ENCODE peak calls at places on chromosome 15, in nine cellular contexts. One of them, this sample, is unnamed.

GRCh38 chr15:56805466-56806146 is 72.3 kb upstream of the ZNF280D start:
- DNase-seq in dorsolateral prefrontal cortex: no peak
- DNase-seq in AG04450: peak; percentile 43
- DNase-seq in lung: no peak
- DNase-seq in Calu3: peak; percentile 60
- DNase-seq in HFFc6: peak; percentile 70
- DNase-seq in neural crest cell: no peak
- DNase-seq in GM12865: peak; percentile 58
- DNase-seq in fibroblast of the aortic adventitia: peak; percentile 91
- DNase-seq in this sample: no peak

GRCh38 chr15:63044645-63045437 is 2.3 kb downstream of the TPM1 start:
- DNase-seq in dorsolateral prefrontal cortex: no peak
- DNase-seq in AG04450: no peak
- DNase-seq in lung: no peak
- DNase-seq in Calu3: peak; percentile 68
- DNase-seq in HFFc6: peak; percentile 56
- DNase-seq in neural crest cell: no peak
- DNase-seq in GM12865: no peak
- DNase-seq in fibroblast of the aortic adventitia: no peak
- DNase-seq in this sample: no peak

GRCh38 chr15:88382482-88382983 is 84.7 kb downstream of the MRPL46 start:
- DNase-seq in dorsolateral prefrontal cortex: no peak
- DNase-seq in AG04450: no peak
- DNase-seq in lung: no peak
- DNase-seq in Calu3: no peak
- DNase-seq in HFFc6: no peak
- DNase-seq in neural crest cell: no peak
- DNase-seq in GM12865: no peak
- DNase-seq in fibroblast of the aortic adventitia: peak; percentile 46
- DNase-seq in this sample: no peak

GRCh38 chr15:23497710-23498111 is 50.7 kb upstream of the GOLGA6L2 start:
- DNase-seq in dorsolateral prefrontal cortex: no peak
- DNase-seq in AG04450: no peak
- DNase-seq in lung: no peak
- DNase-seq in Calu3: no peak
- DNase-seq in HFFc6: peak; percentile 8
- DNase-seq in neural crest cell: peak; percentile 2
- DNase-seq in GM12865: peak; percentile 6
- DNase-seq in fibroblast of the aortic adventitia: no peak
- DNase-seq in this sample: peak; percentile 16

GRCh38 chr15:44101944-44102343 is 93.1 kb downstream of the FRMD5 start:
- DNase-seq in dorsolateral prefrontal cortex: no peak
- DNase-seq in AG04450: peak; percentile 36
- DNase-seq in lung: no peak
- DNase-seq in Calu3: no peak
- DNase-seq in HFFc6: peak; percentile 71
- DNase-seq in neural crest cell: no peak
- DNase-seq in GM12865: no peak
- DNase-seq in fibroblast of the aortic adventitia: peak; percentile 91
- DNase-seq in this sample: no peak

GRCh38 chr15:84725001-84725491 is 9.1 kb upstream of the SEC11A start:
- DNase-seq in dorsolateral prefrontal cortex: no peak
- DNase-seq in AG04450: no peak
- DNase-seq in lung: no peak
- DNase-seq in Calu3: peak; percentile 63
- DNase-seq in HFFc6: peak; percentile 16
- DNase-seq in neural crest cell: no peak
- DNase-seq in GM12865: peak; percentile 82
- DNase-seq in fibroblast of the aortic adventitia: peak; percentile 66
- DNase-seq in this sample: no peak

GRCh38 chr15:98120561-98120960 is 160.1 kb downstream of the ARRDC4 start:
- DNase-seq in dorsolateral prefrontal cortex: no peak
- DNase-seq in AG04450: no peak
- DNase-seq in lung: no peak
- DNase-seq in Calu3: no peak
- DNase-seq in HFFc6: no peak
- DNase-seq in neural crest cell: no peak
- DNase-seq in GM12865: no peak
- DNase-seq in fibroblast of the aortic adventitia: no peak
- DNase-seq in this sample: no peak

GRCh38 chr15:40108061-40108854 is 421 bp downstream of the BMF start:
- DNase-seq in dorsolateral prefrontal cortex: no peak
- DNase-seq in AG04450: no peak
- DNase-seq in lung: no peak
- DNase-seq in Calu3: peak; percentile 21
- DNase-seq in HFFc6: peak; percentile 59
- DNase-seq in neural crest cell: no peak
- DNase-seq in GM12865: peak; percentile 25
- DNase-seq in fibroblast of the aortic adventitia: peak; percentile 71
- DNase-seq in this sample: peak; percentile 30

GRCh38 chr15:36347272-36347864 is 232.1 kb upstream of the CDIN1 start:
- DNase-seq in dorsolateral prefrontal cortex: no peak
- DNase-seq in AG04450: no peak
- DNase-seq in lung: no peak
- DNase-seq in Calu3: no peak
- DNase-seq in HFFc6: no peak
- DNase-seq in neural crest cell: no peak
- DNase-seq in GM12865: no peak
- DNase-seq in fibroblast of the aortic adventitia: no peak
- DNase-seq in this sample: no peak

GRCh38 chr15:93235926-93236781 is 147.1 kb upstream of the RGMA start:
- DNase-seq in dorsolateral prefrontal cortex: no peak
- DNase-seq in AG04450: no peak
- DNase-seq in lung: peak; percentile 60
- DNase-seq in Calu3: no peak
- DNase-seq in HFFc6: no peak
- DNase-seq in neural crest cell: no peak
- DNase-seq in GM12865: no peak
- DNase-seq in fibroblast of the aortic adventitia: no peak
- DNase-seq in this sample: no peak

GRCh38 chr15:89177633-89178306 is 43.6 kb downstream of the RLBP1 start:
- DNase-seq in dorsolateral prefrontal cortex: peak; percentile 65
- DNase-seq in AG04450: peak; percentile 57
- DNase-seq in lung: peak; percentile 65
- DNase-seq in Calu3: peak; percentile 70
- DNase-seq in HFFc6: peak; percentile 70
- DNase-seq in neural crest cell: peak; percentile 68
- DNase-seq in GM12865: peak; percentile 82
- DNase-seq in fibroblast of the aortic adventitia: peak; percentile 90
- DNase-seq in this sample: peak; percentile 61

GRCh38 chr15:79901958-79902357 is 5.1 kb upstream of the MTHFS start:
- DNase-seq in dorsolateral prefrontal cortex: no peak
- DNase-seq in AG04450: no peak
- DNase-seq in lung: no peak
- DNase-seq in Calu3: no peak
- DNase-seq in HFFc6: no peak
- DNase-seq in neural crest cell: no peak
- DNase-seq in GM12865: peak; percentile 83
- DNase-seq in fibroblast of the aortic adventitia: no peak
- DNase-seq in this sample: no peak

GRCh38 chr15:34993413-34993812 is 5.3 kb upstream of the ZNF770 start:
- DNase-seq in dorsolateral prefrontal cortex: no peak
- DNase-seq in AG04450: no peak
- DNase-seq in lung: no peak
- DNase-seq in Calu3: peak; percentile 51
- DNase-seq in HFFc6: no peak
- DNase-seq in neural crest cell: no peak
- DNase-seq in GM12865: peak; percentile 72
- DNase-seq in fibroblast of the aortic adventitia: no peak
- DNase-seq in this sample: no peak

GRCh38 chr15:90744759-90745402 is 27.7 kb downstream of the BLM start:
- DNase-seq in dorsolateral prefrontal cortex: no peak
- DNase-seq in AG04450: no peak
- DNase-seq in lung: no peak
- DNase-seq in Calu3: no peak
- DNase-seq in HFFc6: no peak
- DNase-seq in neural crest cell: no peak
- DNase-seq in GM12865: no peak
- DNase-seq in fibroblast of the aortic adventitia: no peak
- DNase-seq in this sample: no peak

GRCh38 chr15:99729920-99730319 is 3.3 kb downstream of the LYSMD4 start:
- DNase-seq in dorsolateral prefrontal cortex: peak; percentile 66
- DNase-seq in AG04450: no peak
- DNase-seq in lung: no peak
- DNase-seq in Calu3: peak; percentile 24
- DNase-seq in HFFc6: peak; percentile 45
- DNase-seq in neural crest cell: no peak
- DNase-seq in GM12865: peak; percentile 37
- DNase-seq in fibroblast of the aortic adventitia: peak; percentile 68
- DNase-seq in this sample: peak; percentile 51

GRCh38 chr15:68175527-68175926 is 29.6 kb downstream of the CALML4 start:
- DNase-seq in dorsolateral prefrontal cortex: no peak
- DNase-seq in AG04450: no peak
- DNase-seq in lung: no peak
- DNase-seq in Calu3: no peak
- DNase-seq in HFFc6: no peak
- DNase-seq in neural crest cell: no peak
- DNase-seq in GM12865: no peak
- DNase-seq in fibroblast of the aortic adventitia: no peak
- DNase-seq in this sample: no peak

GRCh38 chr15:99994849-99995248 is 261.6 kb upstream of the LYSMD4 start:
- DNase-seq in dorsolateral prefrontal cortex: peak; percentile 18
- DNase-seq in AG04450: no peak
- DNase-seq in lung: no peak
- DNase-seq in Calu3: no peak
- DNase-seq in HFFc6: no peak
- DNase-seq in neural crest cell: no peak
- DNase-seq in GM12865: no peak
- DNase-seq in fibroblast of the aortic adventitia: no peak
- DNase-seq in this sample: no peak

GRCh38 chr15:97947465-97948262 is 12.8 kb upstream of the ARRDC4 start:
- DNase-seq in dorsolateral prefrontal cortex: no peak
- DNase-seq in AG04450: no peak
- DNase-seq in lung: no peak
- DNase-seq in Calu3: peak; percentile 19
- DNase-seq in HFFc6: no peak
- DNase-seq in neural crest cell: no peak
- DNase-seq in GM12865: no peak
- DNase-seq in fibroblast of the aortic adventitia: no peak
- DNase-seq in this sample: no peak

GRCh38 chr15:57388199-57388863 is 12.0 kb downstream of the CGNL1 start:
- DNase-seq in dorsolateral prefrontal cortex: no peak
- DNase-seq in AG04450: no peak
- DNase-seq in lung: no peak
- DNase-seq in Calu3: no peak
- DNase-seq in HFFc6: no peak
- DNase-seq in neural crest cell: no peak
- DNase-seq in GM12865: no peak
- DNase-seq in fibroblast of the aortic adventitia: peak; percentile 77
- DNase-seq in this sample: no peak

GRCh38 chr15:64151727-64152506 is at the start of gene SNX22:
- DNase-seq in dorsolateral prefrontal cortex: no peak
- DNase-seq in AG04450: no peak
- DNase-seq in lung: no peak
- DNase-seq in Calu3: peak; percentile 44
- DNase-seq in HFFc6: no peak
- DNase-seq in neural crest cell: no peak
- DNase-seq in GM12865: peak; percentile 53
- DNase-seq in fibroblast of the aortic adventitia: no peak
- DNase-seq in this sample: no peak

GRCh38 chr15:54941417-54941816 is 255.3 kb downstream of the RSL24D1 start:
- DNase-seq in dorsolateral prefrontal cortex: no peak
- DNase-seq in AG04450: no peak
- DNase-seq in lung: no peak
- DNase-seq in Calu3: no peak
- DNase-seq in HFFc6: no peak
- DNase-seq in neural crest cell: no peak
- DNase-seq in GM12865: no peak
- DNase-seq in fibroblast of the aortic adventitia: no peak
- DNase-seq in this sample: no peak
- TF ChIP-seq CTCF in dorsolateral prefrontal cortex: no peak
- TF ChIP-seq CTCF in AG04450: no peak
- TF ChIP-seq CTCF in lung: no peak
- TF ChIP-seq CTCF in Calu3: no peak
- TF ChIP-seq CTCF in HFFc6: no peak
- TF ChIP-seq CTCF in neural crest cell: no peak
- TF ChIP-seq CTCF in GM12865: no peak
- TF ChIP-seq CTCF in fibroblast of the aortic adventitia: no peak
- TF ChIP-seq CTCF in this sample: no peak

DNA sequence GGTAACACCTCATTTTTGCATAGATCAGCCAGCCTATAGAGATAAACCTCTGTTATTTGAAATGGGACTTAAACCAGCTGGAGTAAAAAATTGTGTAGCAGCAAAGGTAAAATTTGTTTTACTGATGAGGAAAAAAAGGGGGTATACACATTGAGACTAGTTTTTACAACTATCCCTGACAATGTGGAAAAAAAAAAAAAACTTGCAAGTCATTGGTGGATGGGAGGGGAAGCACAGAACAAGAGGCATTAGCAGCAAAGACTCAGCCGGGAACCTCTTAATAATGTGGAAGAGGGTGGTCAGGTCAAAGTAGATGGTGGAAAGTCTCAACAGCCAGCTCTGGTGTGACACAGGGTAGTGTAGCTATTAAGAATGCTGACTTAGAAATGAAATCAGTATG is 14.5 kb downstream of the FBXO22 start:
- DNase-seq in dorsolateral prefrontal cortex: no peak
- DNase-seq in AG04450: no peak
- DNase-seq in lung: no peak
- DNase-seq in Calu3: no peak
- DNase-seq in HFFc6: no peak
- DNase-seq in neural crest cell: no peak
- DNase-seq in GM12865: no peak
- DNase-seq in fibroblast of the aortic adventitia: no peak
- DNase-seq in this sample: no peak
- TF ChIP-seq CTCF in dorsolateral prefrontal cortex: no peak
- TF ChIP-seq CTCF in AG04450: no peak
- TF ChIP-seq CTCF in lung: no peak
- TF ChIP-seq CTCF in Calu3: no peak
- TF ChIP-seq CTCF in HFFc6: no peak
- TF ChIP-seq CTCF in neural crest cell: no peak
- TF ChIP-seq CTCF in GM12865: no peak
- TF ChIP-seq CTCF in fibroblast of the aortic adventitia: no peak
- TF ChIP-seq CTCF in this sample: no peak

DNA sequence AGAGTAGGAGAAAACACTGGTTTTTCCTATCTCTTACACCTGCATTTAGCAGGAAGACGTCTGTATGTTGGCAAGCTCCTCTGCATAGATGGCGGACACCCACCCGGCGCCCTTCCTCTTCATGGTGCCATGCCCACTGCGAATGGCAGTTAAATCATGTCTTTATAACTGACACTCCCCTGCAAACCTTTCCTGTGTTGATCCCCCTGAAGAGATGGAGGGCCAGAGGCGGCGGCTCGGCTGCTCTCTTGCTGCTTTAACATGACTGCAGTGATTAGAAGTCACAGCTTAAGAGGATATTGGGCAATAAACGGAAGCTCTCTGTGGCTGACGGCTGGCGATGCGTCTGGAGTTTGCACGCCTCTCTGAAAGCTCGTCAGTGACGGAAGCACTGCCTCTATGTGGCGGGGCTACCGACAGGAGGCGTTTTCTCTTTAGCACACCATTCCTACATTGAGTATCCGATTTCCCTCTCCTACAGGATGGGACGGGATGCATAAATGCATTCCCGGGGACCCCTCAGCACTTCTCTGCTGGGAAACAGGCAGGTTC is 25.5 kb upstream of the SNRPA1 start:
- DNase-seq in dorsolateral prefrontal cortex: peak; percentile 34
- DNase-seq in AG04450: no peak
- DNase-seq in lung: peak; percentile 65
- DNase-seq in Calu3: no peak
- DNase-seq in HFFc6: peak; percentile 58
- DNase-seq in neural crest cell: no peak
- DNase-seq in GM12865: peak; percentile 58
- DNase-seq in fibroblast of the aortic adventitia: no peak
- DNase-seq in this sample: peak; percentile 59
- TF ChIP-seq CTCF in dorsolateral prefrontal cortex: no peak
- TF ChIP-seq CTCF in AG04450: peak; percentile 52
- TF ChIP-seq CTCF in lung: peak; percentile 9
- TF ChIP-seq CTCF in Calu3: no peak
- TF ChIP-seq CTCF in HFFc6: peak; percentile 71
- TF ChIP-seq CTCF in neural crest cell: peak; percentile 37
- TF ChIP-seq CTCF in GM12865: peak; percentile 23
- TF ChIP-seq CTCF in fibroblast of the aortic adventitia: no peak
- TF ChIP-seq CTCF in this sample: no peak

GRCh38 chr15:58952751-58953150 is 19.3 kb upstream of the SLTM start:
- DNase-seq in dorsolateral prefrontal cortex: no peak
- DNase-seq in AG04450: no peak
- DNase-seq in lung: no peak
- DNase-seq in Calu3: no peak
- DNase-seq in HFFc6: peak; percentile 43
- DNase-seq in neural crest cell: no peak
- DNase-seq in GM12865: peak; percentile 5
- DNase-seq in fibroblast of the aortic adventitia: peak; percentile 46
- DNase-seq in this sample: no peak
- TF ChIP-seq CTCF in dorsolateral prefrontal cortex: no peak
- TF ChIP-seq CTCF in AG04450: no peak
- TF ChIP-seq CTCF in lung: no peak
- TF ChIP-seq CTCF in Calu3: no peak
- TF ChIP-seq CTCF in HFFc6: no peak
- TF ChIP-seq CTCF in neural crest cell: no peak
- TF ChIP-seq CTCF in GM12865: no peak
- TF ChIP-seq CTCF in fibroblast of the aortic adventitia: no peak
- TF ChIP-seq CTCF in this sample: no peak